ENCODE peak calls at places on chromosomes 12 and 14, in nine cellular contexts. One of them, this sample, is unnamed. For H3K4me1 and H3K27me3, the result is how much of the 10 kb centered on the place peaks cover.

GRCh38 chr14:95516554-95517209 is at the start of gene SYNE3:
- DNase-seq in upper lobe of right lung: peak
- DNase-seq in hepatocyte: peak
- DNase-seq in left ventricle myocardium inferior: peak
- DNase-seq in cardiac muscle cell: peak
- DNase-seq in neural progenitor cell: peak
- DNase-seq in pancreas: no peak
- DNase-seq in heart right ventricle: peak
- DNase-seq in HCT116: no peak
- DNase-seq in this sample: peak

GRCh38 chr14:72075649-72076334 is 143.6 kb downstream of the RGS6 start:
- DNase-seq in heart right ventricle: no peak
- DNase-seq in hepatocyte: no peak
- DNase-seq in pancreas: no peak
- DNase-seq in HCT116: no peak
- DNase-seq in cardiac muscle cell: no peak
- DNase-seq in upper lobe of right lung: no peak
- DNase-seq in neural progenitor cell: peak
- DNase-seq in left ventricle myocardium inferior: no peak
- DNase-seq in this sample: peak

GRCh38 chr12:1464925-1465324 is 129.5 kb downstream of the FBXL14 start:
- DNase-seq in cardiac muscle cell: no peak
- DNase-seq in neural progenitor cell: no peak
- DNase-seq in heart right ventricle: no peak
- DNase-seq in upper lobe of right lung: no peak
- DNase-seq in pancreas: no peak
- DNase-seq in HCT116: no peak
- DNase-seq in hepatocyte: no peak
- DNase-seq in left ventricle myocardium inferior: no peak
- DNase-seq in this sample: no peak

GRCh38 chr12:95796225-95796981 is 5.8 kb upstream of the NTN4 start:
- DNase-seq in hepatocyte: no peak
- DNase-seq in upper lobe of right lung: no peak
- DNase-seq in neural progenitor cell: no peak
- DNase-seq in HCT116: no peak
- DNase-seq in cardiac muscle cell: no peak
- DNase-seq in pancreas: no peak
- DNase-seq in left ventricle myocardium inferior: no peak
- DNase-seq in heart right ventricle: no peak
- DNase-seq in this sample: no peak

GRCh38 chr14:60616326-60617044 is 32.8 kb downstream of the SIX1 start:
- DNase-seq in cardiac muscle cell: no peak
- DNase-seq in HCT116: no peak
- DNase-seq in pancreas: no peak
- DNase-seq in upper lobe of right lung: no peak
- DNase-seq in heart right ventricle: no peak
- DNase-seq in neural progenitor cell: no peak
- DNase-seq in hepatocyte: peak
- DNase-seq in left ventricle myocardium inferior: no peak
- DNase-seq in this sample: no peak

GRCh38 chr14:22848391-22849164 is 12.2 kb downstream of the MMP14 start:
- DNase-seq in cardiac muscle cell: no peak
- DNase-seq in left ventricle myocardium inferior: peak
- DNase-seq in upper lobe of right lung: peak
- DNase-seq in hepatocyte: peak
- DNase-seq in pancreas: no peak
- DNase-seq in neural progenitor cell: peak
- DNase-seq in heart right ventricle: peak
- DNase-seq in HCT116: no peak
- DNase-seq in this sample: no peak

GRCh38 chr12:43856932-43857331 is 21.1 kb downstream of the TMEM117 start:
- DNase-seq in upper lobe of right lung: no peak
- DNase-seq in neural progenitor cell: no peak
- DNase-seq in HCT116: no peak
- DNase-seq in heart right ventricle: no peak
- DNase-seq in hepatocyte: no peak
- DNase-seq in cardiac muscle cell: no peak
- DNase-seq in left ventricle myocardium inferior: no peak
- DNase-seq in pancreas: no peak
- DNase-seq in this sample: no peak

GRCh38 chr12:4274960-4275868 is 1.7 kb downstream of the CCND2 start:
- DNase-seq in pancreas: no peak
- DNase-seq in cardiac muscle cell: peak
- DNase-seq in HCT116: no peak
- DNase-seq in neural progenitor cell: peak
- DNase-seq in hepatocyte: peak
- DNase-seq in upper lobe of right lung: no peak
- DNase-seq in heart right ventricle: peak
- DNase-seq in left ventricle myocardium inferior: no peak
- DNase-seq in this sample: no peak

GRCh38 chr14:29643415-29644206 is 284.0 kb downstream of the PRKD1 start:
- DNase-seq in hepatocyte: no peak
- DNase-seq in upper lobe of right lung: no peak
- DNase-seq in left ventricle myocardium inferior: no peak
- DNase-seq in neural progenitor cell: no peak
- DNase-seq in pancreas: no peak
- DNase-seq in cardiac muscle cell: no peak
- DNase-seq in HCT116: no peak
- DNase-seq in heart right ventricle: no peak
- DNase-seq in this sample: no peak

GRCh38 chr14:58638231-58639205 is 756 bp downstream of the DACT1 start:
- DNase-seq in pancreas: peak
- DNase-seq in HCT116: no peak
- DNase-seq in heart right ventricle: peak
- DNase-seq in left ventricle myocardium inferior: peak
- DNase-seq in hepatocyte: peak
- DNase-seq in upper lobe of right lung: peak
- DNase-seq in neural progenitor cell: peak
- DNase-seq in cardiac muscle cell: peak
- DNase-seq in this sample: peak

GRCh38 chr14:69342928-69343525 is 55.1 kb downstream of the ERH start:
- DNase-seq in cardiac muscle cell: no peak
- DNase-seq in upper lobe of right lung: no peak
- DNase-seq in left ventricle myocardium inferior: no peak
- DNase-seq in heart right ventricle: no peak
- DNase-seq in neural progenitor cell: no peak
- DNase-seq in pancreas: peak
- DNase-seq in HCT116: no peak
- DNase-seq in hepatocyte: peak
- DNase-seq in this sample: no peak

GRCh38 chr12:124758266-124759200 is 105.1 kb downstream of the SCARB1 start:
- DNase-seq in left ventricle myocardium inferior: no peak
- DNase-seq in hepatocyte: no peak
- DNase-seq in pancreas: no peak
- DNase-seq in cardiac muscle cell: no peak
- DNase-seq in upper lobe of right lung: no peak
- DNase-seq in neural progenitor cell: no peak
- DNase-seq in heart right ventricle: no peak
- DNase-seq in HCT116: no peak
- DNase-seq in this sample: no peak

GRCh38 chr12:48677782-48678181 is 4.3 kb downstream of the KANSL2 start:
- DNase-seq in HCT116: no peak
- DNase-seq in cardiac muscle cell: no peak
- DNase-seq in left ventricle myocardium inferior: no peak
- DNase-seq in neural progenitor cell: no peak
- DNase-seq in upper lobe of right lung: no peak
- DNase-seq in pancreas: no peak
- DNase-seq in hepatocyte: no peak
- DNase-seq in heart right ventricle: no peak
- DNase-seq in this sample: no peak

GRCh38 chr12:116876151-116876869 is 4.9 kb downstream of the HRK start:
- DNase-seq in hepatocyte: no peak
- DNase-seq in left ventricle myocardium inferior: no peak
- DNase-seq in HCT116: no peak
- DNase-seq in cardiac muscle cell: no peak
- DNase-seq in heart right ventricle: no peak
- DNase-seq in neural progenitor cell: peak
- DNase-seq in upper lobe of right lung: no peak
- DNase-seq in pancreas: no peak
- DNase-seq in this sample: peak

GRCh38 chr12:112559784-112560183 is 141.0 kb downstream of the PTPN11 start:
- DNase-seq in upper lobe of right lung: no peak
- DNase-seq in cardiac muscle cell: no peak
- DNase-seq in neural progenitor cell: no peak
- DNase-seq in HCT116: no peak
- DNase-seq in left ventricle myocardium inferior: no peak
- DNase-seq in pancreas: no peak
- DNase-seq in heart right ventricle: no peak
- DNase-seq in hepatocyte: no peak
- DNase-seq in this sample: no peak

GRCh38 chr14:68935761-68936209 is 43.3 kb downstream of the ACTN1 start:
- DNase-seq in neural progenitor cell: peak
- DNase-seq in upper lobe of right lung: no peak
- DNase-seq in left ventricle myocardium inferior: no peak
- DNase-seq in cardiac muscle cell: no peak
- DNase-seq in pancreas: peak
- DNase-seq in hepatocyte: no peak
- DNase-seq in HCT116: no peak
- DNase-seq in heart right ventricle: peak
- DNase-seq in this sample: no peak

GRCh38 chr12:116126610-116127009 is 150.9 kb downstream of the MED13L start:
- DNase-seq in pancreas: no peak
- DNase-seq in neural progenitor cell: no peak
- DNase-seq in cardiac muscle cell: no peak
- DNase-seq in hepatocyte: no peak
- DNase-seq in upper lobe of right lung: no peak
- DNase-seq in heart right ventricle: no peak
- DNase-seq in left ventricle myocardium inferior: no peak
- DNase-seq in HCT116: no peak
- DNase-seq in this sample: no peak

GRCh38 chr14:35571598-35571997 is 37.6 kb downstream of the INSM2 start:
- DNase-seq in heart right ventricle: no peak
- DNase-seq in upper lobe of right lung: no peak
- DNase-seq in HCT116: no peak
- DNase-seq in pancreas: no peak
- DNase-seq in neural progenitor cell: no peak
- DNase-seq in left ventricle myocardium inferior: no peak
- DNase-seq in cardiac muscle cell: no peak
- DNase-seq in hepatocyte: no peak
- DNase-seq in this sample: no peak

GRCh38 chr14:69346710-69347109 is 51.4 kb downstream of the ERH start:
- DNase-seq in left ventricle myocardium inferior: peak
- DNase-seq in hepatocyte: peak
- DNase-seq in pancreas: no peak
- DNase-seq in heart right ventricle: peak
- DNase-seq in upper lobe of right lung: no peak
- DNase-seq in neural progenitor cell: peak
- DNase-seq in HCT116: no peak
- DNase-seq in cardiac muscle cell: peak
- DNase-seq in this sample: peak

GRCh38 chr14:75479770-75480600 is 42.3 kb upstream of the BATF start:
- DNase-seq in heart right ventricle: no peak
- DNase-seq in pancreas: no peak
- DNase-seq in neural progenitor cell: peak
- DNase-seq in upper lobe of right lung: no peak
- DNase-seq in left ventricle myocardium inferior: no peak
- DNase-seq in hepatocyte: no peak
- DNase-seq in cardiac muscle cell: no peak
- DNase-seq in HCT116: no peak
- DNase-seq in this sample: peak

GRCh38 chr12:90938451-90938850 is 16.5 kb downstream of the CCER1 start:
- DNase-seq in cardiac muscle cell: no peak
- DNase-seq in heart right ventricle: no peak
- DNase-seq in hepatocyte: peak
- DNase-seq in upper lobe of right lung: no peak
- DNase-seq in HCT116: no peak
- DNase-seq in neural progenitor cell: no peak
- DNase-seq in left ventricle myocardium inferior: no peak
- DNase-seq in pancreas: no peak
- DNase-seq in this sample: no peak

GRCh38 chr14:45085004-45085403 is 1.1 kb downstream of the PRPF39 start:
- DNase-seq in cardiac muscle cell: peak
- DNase-seq in HCT116: no peak
- DNase-seq in hepatocyte: peak
- DNase-seq in left ventricle myocardium inferior: no peak
- DNase-seq in pancreas: no peak
- DNase-seq in upper lobe of right lung: no peak
- DNase-seq in neural progenitor cell: peak
- DNase-seq in heart right ventricle: no peak
- DNase-seq in this sample: no peak

GRCh38 chr12:15627995-15628945 is 160.9 kb downstream of the EPS8 start:
- DNase-seq in hepatocyte: peak
- DNase-seq in cardiac muscle cell: peak
- DNase-seq in neural progenitor cell: no peak
- DNase-seq in HCT116: no peak
- DNase-seq in heart right ventricle: no peak
- DNase-seq in upper lobe of right lung: no peak
- DNase-seq in pancreas: no peak
- DNase-seq in left ventricle myocardium inferior: no peak
- DNase-seq in this sample: no peak
- H3K4me1 ChIP-seq in hepatocyte: under half
- H3K4me1 ChIP-seq in cardiac muscle cell: under half
- H3K4me1 ChIP-seq in neural progenitor cell: under half
- H3K4me1 ChIP-seq in HCT116: half or more
- H3K4me1 ChIP-seq in heart right ventricle: under half
- H3K4me1 ChIP-seq in upper lobe of right lung: under half
- H3K4me1 ChIP-seq in pancreas: under half
- H3K4me1 ChIP-seq in left ventricle myocardium inferior: under half
- H3K4me1 ChIP-seq in this sample: under half

GRCh38 chr14:105069887-105070759 is 4.9 kb upstream of the GPR132 start:
- DNase-seq in neural progenitor cell: no peak
- DNase-seq in upper lobe of right lung: peak
- DNase-seq in pancreas: no peak
- DNase-seq in hepatocyte: peak
- DNase-seq in cardiac muscle cell: no peak
- DNase-seq in left ventricle myocardium inferior: peak
- DNase-seq in heart right ventricle: peak
- DNase-seq in HCT116: no peak
- DNase-seq in this sample: no peak
- H3K4me3 ChIP-seq in neural progenitor cell: no peak
- H3K4me3 ChIP-seq in upper lobe of right lung: no peak
- H3K4me3 ChIP-seq in pancreas: no peak
- H3K4me3 ChIP-seq in hepatocyte: no peak
- H3K4me3 ChIP-seq in cardiac muscle cell: no peak
- H3K4me3 ChIP-seq in left ventricle myocardium inferior: no peak
- H3K4me3 ChIP-seq in heart right ventricle: no peak
- H3K4me3 ChIP-seq in HCT116: no peak
- H3K4me3 ChIP-seq in this sample: no peak

GRCh38 chr12:52011602-52012214 is 5.0 kb downstream of the TAMALIN start:
- DNase-seq in pancreas: no peak
- DNase-seq in cardiac muscle cell: no peak
- DNase-seq in hepatocyte: no peak
- DNase-seq in neural progenitor cell: no peak
- DNase-seq in upper lobe of right lung: no peak
- DNase-seq in heart right ventricle: no peak
- DNase-seq in left ventricle myocardium inferior: no peak
- DNase-seq in HCT116: no peak
- DNase-seq in this sample: no peak
- H3K27me3 ChIP-seq in pancreas: under half
- H3K27me3 ChIP-seq in cardiac muscle cell: under half
- H3K27me3 ChIP-seq in hepatocyte: under half
- H3K27me3 ChIP-seq in neural progenitor cell: half or more
- H3K27me3 ChIP-seq in upper lobe of right lung: under half
- H3K27me3 ChIP-seq in heart right ventricle: under half
- H3K27me3 ChIP-seq in left ventricle myocardium inferior: under half
- H3K27me3 ChIP-seq in HCT116: under half
- H3K27me3 ChIP-seq in this sample: under half

DNA sequence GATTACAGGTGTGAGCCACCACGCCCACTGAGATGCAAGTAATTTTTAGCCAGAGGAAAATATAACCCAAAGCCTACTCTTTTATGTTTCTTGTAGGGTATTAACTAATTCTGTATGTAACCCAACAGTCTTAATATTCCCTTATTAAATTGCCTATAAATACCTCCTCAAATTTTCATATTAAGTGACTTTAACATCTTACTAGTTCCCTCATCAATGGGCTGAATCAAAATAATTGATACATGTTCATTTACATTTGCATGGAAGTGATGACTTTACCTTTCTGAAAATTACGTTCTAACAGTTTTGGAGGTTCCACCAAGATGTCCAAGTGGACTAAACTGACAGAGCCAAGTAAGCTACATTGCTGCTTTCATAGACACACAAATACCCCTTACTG is 3.1 kb downstream of the SOS2 start:
- DNase-seq in neural progenitor cell: no peak
- DNase-seq in hepatocyte: no peak
- DNase-seq in heart right ventricle: no peak
- DNase-seq in upper lobe of right lung: no peak
- DNase-seq in left ventricle myocardium inferior: no peak
- DNase-seq in cardiac muscle cell: no peak
- DNase-seq in pancreas: no peak
- DNase-seq in HCT116: no peak
- DNase-seq in this sample: no peak
- H3K4me1 ChIP-seq in neural progenitor cell: under half
- H3K4me1 ChIP-seq in hepatocyte: under half
- H3K4me1 ChIP-seq in heart right ventricle: half or more
- H3K4me1 ChIP-seq in upper lobe of right lung: under half
- H3K4me1 ChIP-seq in left ventricle myocardium inferior: half or more
- H3K4me1 ChIP-seq in cardiac muscle cell: under half
- H3K4me1 ChIP-seq in pancreas: under half
- H3K4me1 ChIP-seq in HCT116: under half
- H3K4me1 ChIP-seq in this sample: under half

This sample was measured in HAP-1.